ENCODE peak calls at places on chromosomes 6 and 20, in six cellular contexts. X is T follicular helper cell, Q is left lung, N is lung, L is foreskin fibroblast, K is AG08396. J is an unnamed sample.

GRCh38 chr20:25984933-25985332 is 288.3 kb upstream of the ZNF337 start:
- DNase-seq in X (peak), Q (no peak), N (no peak), L (peak), K (no peak), J (peak)

GRCh38 chr6:11251553-11252358 is 19.3 kb upstream of the NEDD9 start:
- DNase-seq in X (no peak), Q (no peak), N (no peak), L (peak), K (peak), J (no peak)

GRCh38 chr6:148508401-148509151 is 165.9 kb downstream of the SASH1 start:
- DNase-seq in X (no peak), Q (no peak), N (no peak), L (peak), K (peak), J (no peak)

GRCh38 chr20:51237278-51237677 is 214.4 kb upstream of the KCNG1 start:
- DNase-seq in X (no peak), Q (no peak), N (no peak), L (peak), K (no peak), J (no peak)

GRCh38 chr20:63497946-63498935 is 642 bp downstream of the EEF1A2 start:
- DNase-seq in X (no peak), Q (peak), N (no peak), L (peak), K (peak), J (no peak)

GRCh38 chr6:149164199-149164745 is 153.2 kb upstream of the TAB2 start:
- DNase-seq in X (no peak), Q (no peak), N (no peak), L (no peak), K (no peak), J (no peak)

GRCh38 chr20:44959082-44959895 is 908 bp downstream of the TOMM34 start:
- DNase-seq in X (peak), Q (no peak), N (no peak), L (peak), K (peak), J (peak)

GRCh38 chr20:4018015-4018748 is 2.8 kb upstream of the RNF24 start:
- DNase-seq in X (no peak), Q (no peak), N (no peak), L (no peak), K (no peak), J (no peak)

GRCh38 chr6:107653183-107653580 is 163.3 kb downstream of the SOBP start:
- DNase-seq in X (no peak), Q (no peak), N (no peak), L (no peak), K (no peak), J (no peak)

GRCh38 chr6:17907467-17908229 is 79.8 kb downstream of the KIF13A start:
- DNase-seq in X (no peak), Q (no peak), N (peak), L (peak), K (peak), J (peak)

GRCh38 chr20:36202891-36203338 is 33.4 kb upstream of the AAR2 start:
- DNase-seq in X (peak), Q (peak), N (peak), L (peak), K (peak), J (peak)

GRCh38 chr6:33505544-33506330 is 51.4 kb downstream of the ZBTB9 start:
- DNase-seq in X (no peak), Q (no peak), N (no peak), L (no peak), K (no peak), J (no peak)

GRCh38 chr20:13302647-13303425 is 81.8 kb downstream of the ISM1 start:
- DNase-seq in X (peak), Q (no peak), N (no peak), L (peak), K (peak), J (peak)

GRCh38 chr6:89610149-89610642 is 28.4 kb downstream of the LYRM2 start:
- DNase-seq in X (peak), Q (peak), N (peak), L (peak), K (peak), J (peak)

GRCh38 chr6:116764961-116765841 is at the start of gene FAM162B:
- DNase-seq in X (no peak), Q (peak), N (no peak), L (no peak), K (peak), J (no peak)

GRCh38 chr6:110075406-110075805 is 97.3 kb downstream of the GPR6 start:
- DNase-seq in X (no peak), Q (no peak), N (no peak), L (no peak), K (no peak), J (no peak)

GRCh38 chr6:84652356-84653026 is 111.9 kb downstream of the TBX18 start:
- DNase-seq in X (no peak), Q (no peak), N (no peak), L (peak), K (peak), J (no peak)

GRCh38 chr6:107841265-107841650 is 17.1 kb upstream of the SCML4 start:
- DNase-seq in X (no peak), Q (no peak), N (no peak), L (no peak), K (no peak), J (no peak)

GRCh38 chr6:169575365-169575764 is 126.5 kb downstream of the WDR27 start:
- DNase-seq in X (no peak), Q (no peak), N (peak), L (no peak), K (no peak), J (no peak)

GRCh38 chr6:56875961-56876360 is 78.9 kb upstream of the BEND6 start:
- DNase-seq in X (no peak), Q (no peak), N (no peak), L (no peak), K (no peak), J (no peak)

GRCh38 chr6:110398778-110399177 is 16.6 kb downstream of the DDO start:
- DNase-seq in X (no peak), Q (no peak), N (no peak), L (peak), K (peak), J (no peak)

GRCh38 chr6:131255434-131255833 is 120.2 kb downstream of the AKAP7 start:
- DNase-seq in X (no peak), Q (no peak), N (no peak), L (no peak), K (no peak), J (no peak)

GRCh38 chr6:161660666-161661571 is 387.1 kb upstream of the AGPAT4 start:
- DNase-seq in X (no peak), Q (no peak), N (no peak), L (no peak), K (no peak), J (no peak)

GRCh38 chr6:10412948-10413849 is 1.7 kb downstream of the TFAP2A start:
- DNase-seq in X (no peak), Q (peak), N (no peak), L (peak), K (no peak), J (no peak)

GRCh38 chr6:170011233-170012142 is 260.1 kb downstream of the ERMARD start:
- DNase-seq in X (no peak), Q (peak), N (no peak), L (no peak), K (no peak), J (no peak)

GRCh38 chr6:4125933-4126864 is 9.2 kb downstream of the ECI2 start:
- DNase-seq in X (no peak), Q (no peak), N (no peak), L (peak), K (peak), J (no peak)

GRCh38 chr20:39886650-39887190 is 802.3 kb downstream of the MAFB start:
- DNase-seq in X (no peak), Q (no peak), N (no peak), L (no peak), K (no peak), J (no peak)

GRCh38 chr6:5930968-5931367 is 75.8 kb downstream of the NRN1 start:
- DNase-seq in X (no peak), Q (no peak), N (no peak), L (no peak), K (no peak), J (no peak)

GRCh38 chr6:33073431-33073871 is at the start of gene HLA-DPA1:
- DNase-seq in X (no peak), Q (no peak), N (peak), L (no peak), K (peak), J (peak)

GRCh38 chr6:156994215-156995076 is 217.3 kb downstream of the ARID1B start:
- DNase-seq in X (no peak), Q (peak), N (no peak), L (no peak), K (no peak), J (no peak)

GRCh38 chr6:6655805-6656251 is 67.3 kb downstream of the LY86 start:
- DNase-seq in X (no peak), Q (no peak), N (no peak), L (no peak), K (no peak), J (no peak)